ENCODE peak calls at places on chromosomes 1 and 21, in four cellular contexts. R, P, T and S are unnamed samples.

GRCh38 chr1:168164771-168165170 is 14.0 kb upstream of the TIPRL start:
- DNase-seq in R (no peak), P (no peak), T (no peak), S (no peak)

GRCh38 chr1:110285316-110285715 is 53.9 kb upstream of the RBM15 start:
- DNase-seq in R (no peak), P (no peak), T (no peak), S (no peak)

GRCh38 chr1:209882942-209883340 is 55.1 kb upstream of the SYT14 start:
- DNase-seq in R (no peak), P (no peak), T (no peak), S (no peak)

GRCh38 chr1:67850151-67850551 is 16.9 kb upstream of the GNG12 start:
- DNase-seq in R (no peak), P (peak; percentile 53), T (no peak), S (no peak)

GRCh38 chr1:165549908-165550480 is 6.2 kb downstream of the LRRC52 start:
- DNase-seq in R (no peak), P (no peak), T (no peak), S (no peak)

GRCh38 chr1:109433322-109433721 is 7.1 kb upstream of the PSMA5 start:
- DNase-seq in R (no peak), P (no peak), T (no peak), S (no peak)

GRCh38 chr21:23401278-23401677 is 2206.0 kb downstream of the MRPL39 start:
- DNase-seq in R (no peak), P (peak; percentile 44), T (no peak), S (no peak)

GRCh38 chr21:16145479-16145878 is 415.7 kb downstream of the USP25 start:
- DNase-seq in R (no peak), P (no peak), T (no peak), S (no peak)

GRCh38 chr21:45335761-45336534 is 48.3 kb upstream of the POFUT2 start:
- DNase-seq in R (no peak), P (no peak), T (peak; percentile 12), S (peak; percentile 10)

GRCh38 chr1:8297245-8297644 is 20.7 kb upstream of the SLC45A1 start:
- DNase-seq in R (no peak), P (no peak), T (no peak), S (no peak)

GRCh38 chr1:101236546-101237228 is at the start of gene S1PR1:
- DNase-seq in R (no peak), P (no peak), T (peak; percentile 83), S (peak; percentile 83)

GRCh38 chr1:59605184-59605583 is 209.6 kb upstream of the HOOK1 start:
- DNase-seq in R (no peak), P (no peak), T (no peak), S (no peak)

GRCh38 chr21:33302796-33303195 is 22.0 kb upstream of the IFNAR1 start:
- DNase-seq in R (no peak), P (no peak), T (no peak), S (no peak)

GRCh38 chr1:67285780-67286488 is 21.7 kb upstream of the IL12RB2 start:
- DNase-seq in R (no peak), P (no peak), T (no peak), S (no peak)

GRCh38 chr1:221667504-221667903 is 74.4 kb downstream of the DUSP10 start:
- DNase-seq in R (no peak), P (no peak), T (no peak), S (no peak)

GRCh38 chr1:211229365-211229759 is 29.8 kb upstream of the RCOR3 start:
- DNase-seq in R (no peak), P (no peak), T (no peak), S (no peak)

GRCh38 chr1:161307230-161307768 is 2.5 kb downstream of the MPZ start:
- DNase-seq in R (no peak), P (no peak), T (no peak), S (peak; percentile 18)

GRCh38 chr21:46098303-46099141 is 610 bp downstream of the COL6A2 start:
- DNase-seq in R (no peak), P (no peak), T (peak; percentile 34), S (peak; percentile 52)

GRCh38 chr1:6093611-6094010 is 47.9 kb downstream of the KCNAB2 start:
- DNase-seq in R (no peak), P (no peak), T (no peak), S (peak; percentile 2)

GRCh38 chr1:41483960-41484844 is at the start of gene EDN2:
- DNase-seq in R (peak; percentile 89), P (no peak), T (peak; percentile 77), S (peak; percentile 68)

GRCh38 chr1:204685236-204686006 is at the start of gene LRRN2:
- DNase-seq in R (no peak), P (no peak), T (peak; percentile 19), S (peak; percentile 33)

GRCh38 chr1:157992031-157992568 is 1.3 kb upstream of the KIRREL1 start:
- DNase-seq in R (peak; percentile 33), P (peak; percentile 66), T (peak; percentile 74), S (peak; percentile 72)

GRCh38 chr1:231390071-231390470 is 32.0 kb downstream of the EGLN1 start:
- DNase-seq in R (no peak), P (no peak), T (no peak), S (no peak)

GRCh38 chr1:16173447-16174260 is 17.8 kb upstream of the EPHA2 start:
- DNase-seq in R (peak; percentile 54), P (no peak), T (no peak), S (no peak)

GRCh38 chr1:7922301-7922700 is 18.3 kb downstream of the TNFRSF9 start:
- DNase-seq in R (no peak), P (no peak), T (no peak), S (no peak)

GRCh38 chr1:77513839-77514763 is 168.4 kb downstream of the ZZZ3 start:
- DNase-seq in R (no peak), P (no peak), T (no peak), S (no peak)

GRCh38 chr1:208058212-208059155 is 147.6 kb upstream of the CD34 start:
- DNase-seq in R (no peak), P (no peak), T (no peak), S (no peak)

GRCh38 chr1:208256091-208256490 is 11.9 kb upstream of the PLXNA2 start:
- DNase-seq in R (no peak), P (no peak), T (no peak), S (no peak)

GRCh38 chr1:172905452-172905851 is 145.3 kb downstream of the TNFSF18 start:
- DNase-seq in R (no peak), P (no peak), T (no peak), S (no peak)

GRCh38 chr1:246569248-246570238 is 3.3 kb downstream of the CNST start:
- DNase-seq in R (no peak), P (no peak), T (no peak), S (no peak)

GRCh38 chr1:55938376-55938850 is 641.0 kb downstream of the PLPP3 start:
- DNase-seq in R (no peak), P (no peak), T (peak; percentile 36), S (peak; percentile 29)

DNA sequence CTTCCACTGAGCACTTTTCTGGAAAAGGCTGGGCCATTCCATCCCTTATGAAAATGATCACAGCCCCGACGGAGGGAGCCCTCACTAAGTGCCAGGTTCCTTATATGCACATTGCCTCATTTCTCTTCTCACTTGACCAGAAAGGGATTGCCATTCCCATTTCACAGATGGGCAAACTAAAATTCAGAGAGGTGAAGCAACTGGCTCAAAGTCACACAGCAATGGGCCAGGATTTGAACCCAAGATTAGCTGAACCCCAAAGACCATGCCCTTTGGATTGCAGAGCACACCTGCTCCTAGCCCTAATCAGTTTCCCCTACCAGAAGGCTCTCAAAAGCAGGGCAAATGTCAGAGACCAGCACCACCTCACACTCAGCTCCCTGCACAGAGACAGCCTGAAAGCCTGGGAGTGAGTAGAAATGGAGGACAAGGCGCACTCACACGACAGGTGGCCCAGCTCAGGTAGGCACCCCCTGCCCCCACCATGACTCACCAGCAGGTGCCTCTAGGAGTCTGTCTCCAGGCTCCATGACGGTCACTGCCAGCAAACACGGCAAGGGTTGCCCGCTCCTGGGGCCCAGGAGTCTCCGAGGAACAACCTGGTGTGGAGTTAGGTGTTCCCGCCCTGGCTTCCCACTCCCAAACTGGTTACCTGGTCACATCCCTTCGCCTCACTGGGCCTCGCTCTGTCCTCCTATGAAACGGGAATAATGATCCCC is 21.7 kb downstream of the SDC3 start:
- DNase-seq in R (no peak), P (no peak), T (no peak), S (no peak)
- H3K27ac ChIP-seq in R (no peak overlapping the region), P (no peak overlapping the region), T (no peak overlapping the region), S (no peak overlapping the region)

DNA sequence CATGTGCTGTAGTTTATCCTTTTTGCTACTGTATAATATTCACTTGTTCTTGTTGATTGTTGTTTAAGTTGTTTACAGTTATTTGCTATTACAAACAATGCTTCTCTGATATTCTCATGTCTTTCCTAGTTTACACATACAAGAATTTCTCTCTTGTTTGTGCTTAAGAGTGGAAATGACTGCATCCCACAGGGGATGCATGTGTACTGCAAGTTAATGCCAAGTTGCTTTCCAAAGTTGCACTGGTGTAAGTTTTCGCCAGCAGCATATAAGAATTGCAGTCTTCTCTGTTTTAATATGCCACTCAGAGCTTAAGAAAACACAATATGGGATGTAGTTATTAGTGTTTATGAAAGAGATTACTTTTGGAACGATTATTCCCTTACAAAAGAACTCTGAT is 97.7 kb downstream of the NEK7 start:
- DNase-seq in R (no peak), P (no peak), T (no peak), S (no peak)
- TF ChIP-seq CTCF in R (no peak), P (no peak), T (peak; percentile 24), S (peak; percentile 14)

GRCh38 chr1:17584539-17584938 is 45.0 kb downstream of the ARHGEF10L start:
- DNase-seq in R (no peak), P (no peak), T (no peak), S (no peak)
- H3K27me3 ChIP-seq in R (no peaks in the 10 kb centered on the region), P (peaks cover 58% of the 10 kb centered on the region), T (no peaks in the 10 kb centered on the region), S (no peaks in the 10 kb centered on the region)

DNA sequence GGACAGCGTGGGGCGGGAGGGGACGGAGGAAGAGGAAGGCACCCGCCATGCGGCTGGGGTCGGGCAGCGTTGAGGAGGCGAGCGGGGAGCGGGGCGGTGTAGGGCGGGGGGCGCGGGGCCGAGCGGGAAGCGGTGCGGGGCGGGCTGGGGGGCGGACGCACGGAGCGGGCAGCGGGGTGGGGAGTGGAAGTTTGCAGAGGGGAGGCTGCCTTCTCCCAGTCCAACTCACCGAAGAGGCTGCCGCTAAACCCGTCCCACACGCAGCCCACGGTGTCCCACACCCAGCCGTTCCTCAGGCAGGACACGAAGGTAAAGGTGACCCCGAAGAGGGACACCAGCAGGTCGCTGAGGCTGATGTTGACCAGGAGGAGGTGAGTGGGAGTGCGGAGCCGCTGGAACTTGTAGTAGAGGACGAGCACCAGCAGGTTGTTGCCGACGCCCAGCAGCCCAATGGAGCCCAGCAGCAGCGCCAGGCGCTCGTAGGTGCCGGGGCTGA is 468 bp downstream of the CHML start:
- DNase-seq in R (no peak), P (no peak), T (peak; percentile 25), S (peak; percentile 19)
- H3K27ac ChIP-seq in R (peak overlapping the region; percentile 79), P (peak overlapping the region; percentile 60), T (peak overlapping the region; percentile 77), S (peak overlapping the region; percentile 77)

GRCh38 chr1:23177438-23178380 is 9.1 kb upstream of the LUZP1 start:
- DNase-seq in R (peak; percentile 52), P (peak; percentile 28), T (peak; percentile 88), S (peak; percentile 91)

GRCh38 chr1:23178414-23178813 is 9.8 kb upstream of the LUZP1 start:
- DNase-seq in R (no peak), P (no peak), T (no peak), S (no peak)

GRCh38 chr1:23177031-23177430 is 8.4 kb upstream of the LUZP1 start:
- DNase-seq in R (no peak), P (no peak), T (no peak), S (no peak)

GRCh38 chr1:23174383-23175110 is 5.9 kb upstream of the LUZP1 start:
- DNase-seq in R (no peak), P (no peak), T (no peak), S (no peak)

GRCh38 chr1:23178931-23179330 is 10.3 kb upstream of the LUZP1 start:
- DNase-seq in R (no peak), P (no peak), T (no peak), S (no peak)
- TF ChIP-seq CTCF in R (peak; percentile 17), P (peak; percentile 16), T (peak; percentile 28), S (peak; percentile 30)